ENCODE peak calls at places on chromosomes 2 and 18, in ten cellular contexts. One of them, this sample, is unnamed.

GRCh38 chr2:88842656-88843055 is 151.2 kb downstream of the RPIA start:
- DNase-seq in tibial artery: no peak
- DNase-seq in right atrium auricular region: no peak
- DNase-seq in OCI-LY7: peak; percentile 54
- DNase-seq in transverse colon: no peak
- DNase-seq in upper lobe of left lung: no peak
- DNase-seq in WERI-Rb-1: no peak
- DNase-seq in neural progenitor cell: no peak
- DNase-seq in thoracic aorta: no peak
- DNase-seq in CD4-positive, alpha-beta T cell: no peak
- DNase-seq in this sample: no peak

GRCh38 chr18:58225101-58225500 is 181.1 kb downstream of the NEDD4L start:
- DNase-seq in tibial artery: no peak
- DNase-seq in right atrium auricular region: no peak
- DNase-seq in OCI-LY7: no peak
- DNase-seq in transverse colon: no peak
- DNase-seq in upper lobe of left lung: no peak
- DNase-seq in WERI-Rb-1: no peak
- DNase-seq in neural progenitor cell: no peak
- DNase-seq in thoracic aorta: no peak
- DNase-seq in CD4-positive, alpha-beta T cell: no peak
- DNase-seq in this sample: no peak

GRCh38 chr18:1585881-1586488 is 681.3 kb downstream of the ADCYAP1 start:
- DNase-seq in tibial artery: no peak
- DNase-seq in right atrium auricular region: no peak
- DNase-seq in OCI-LY7: peak; percentile 38
- DNase-seq in transverse colon: no peak
- DNase-seq in upper lobe of left lung: no peak
- DNase-seq in WERI-Rb-1: no peak
- DNase-seq in neural progenitor cell: peak; percentile 50
- DNase-seq in thoracic aorta: no peak
- DNase-seq in CD4-positive, alpha-beta T cell: no peak
- DNase-seq in this sample: no peak

GRCh38 chr18:57249109-57249508 is 102.2 kb downstream of the BOD1L2 start:
- DNase-seq in tibial artery: no peak
- DNase-seq in right atrium auricular region: no peak
- DNase-seq in OCI-LY7: no peak
- DNase-seq in transverse colon: no peak
- DNase-seq in upper lobe of left lung: no peak
- DNase-seq in WERI-Rb-1: no peak
- DNase-seq in neural progenitor cell: peak; percentile 62
- DNase-seq in thoracic aorta: no peak
- DNase-seq in CD4-positive, alpha-beta T cell: no peak
- DNase-seq in this sample: no peak

GRCh38 chr18:65091737-65092329 is 659.0 kb upstream of the CDH7 start:
- DNase-seq in tibial artery: no peak
- DNase-seq in right atrium auricular region: no peak
- DNase-seq in OCI-LY7: peak; percentile 28
- DNase-seq in transverse colon: no peak
- DNase-seq in upper lobe of left lung: no peak
- DNase-seq in WERI-Rb-1: peak; percentile 2
- DNase-seq in neural progenitor cell: peak; percentile 74
- DNase-seq in thoracic aorta: no peak
- DNase-seq in CD4-positive, alpha-beta T cell: no peak
- DNase-seq in this sample: no peak

GRCh38 chr2:41621578-41621977 is 426.2 kb upstream of the PKDCC start:
- DNase-seq in tibial artery: no peak
- DNase-seq in right atrium auricular region: no peak
- DNase-seq in OCI-LY7: no peak
- DNase-seq in transverse colon: no peak
- DNase-seq in upper lobe of left lung: no peak
- DNase-seq in WERI-Rb-1: no peak
- DNase-seq in neural progenitor cell: no peak
- DNase-seq in thoracic aorta: no peak
- DNase-seq in CD4-positive, alpha-beta T cell: no peak
- DNase-seq in this sample: no peak

GRCh38 chr2:20803974-20804373 is 18.9 kb downstream of the LDAH start:
- DNase-seq in tibial artery: no peak
- DNase-seq in right atrium auricular region: no peak
- DNase-seq in OCI-LY7: no peak
- DNase-seq in transverse colon: no peak
- DNase-seq in upper lobe of left lung: no peak
- DNase-seq in WERI-Rb-1: no peak
- DNase-seq in neural progenitor cell: no peak
- DNase-seq in thoracic aorta: no peak
- DNase-seq in CD4-positive, alpha-beta T cell: no peak
- DNase-seq in this sample: no peak

GRCh38 chr2:55840460-55840859 is 83.1 kb downstream of the EFEMP1 start:
- DNase-seq in tibial artery: no peak
- DNase-seq in right atrium auricular region: no peak
- DNase-seq in OCI-LY7: no peak
- DNase-seq in transverse colon: no peak
- DNase-seq in upper lobe of left lung: no peak
- DNase-seq in WERI-Rb-1: no peak
- DNase-seq in neural progenitor cell: no peak
- DNase-seq in thoracic aorta: no peak
- DNase-seq in CD4-positive, alpha-beta T cell: no peak
- DNase-seq in this sample: no peak

GRCh38 chr2:224569654-224570053 is 15.5 kb downstream of the CUL3 start:
- DNase-seq in tibial artery: no peak
- DNase-seq in right atrium auricular region: no peak
- DNase-seq in OCI-LY7: no peak
- DNase-seq in transverse colon: no peak
- DNase-seq in upper lobe of left lung: no peak
- DNase-seq in WERI-Rb-1: no peak
- DNase-seq in neural progenitor cell: no peak
- DNase-seq in thoracic aorta: no peak
- DNase-seq in CD4-positive, alpha-beta T cell: no peak
- DNase-seq in this sample: no peak

GRCh38 chr2:288002-288742 is at the start of gene ALKAL2:
- DNase-seq in tibial artery: no peak
- DNase-seq in right atrium auricular region: no peak
- DNase-seq in OCI-LY7: no peak
- DNase-seq in transverse colon: peak; percentile 8
- DNase-seq in upper lobe of left lung: no peak
- DNase-seq in WERI-Rb-1: no peak
- DNase-seq in neural progenitor cell: peak; percentile 66
- DNase-seq in thoracic aorta: no peak
- DNase-seq in CD4-positive, alpha-beta T cell: no peak
- DNase-seq in this sample: no peak

GRCh38 chr2:74017181-74017580 is 32.5 kb downstream of the TET3 start:
- DNase-seq in tibial artery: no peak
- DNase-seq in right atrium auricular region: no peak
- DNase-seq in OCI-LY7: no peak
- DNase-seq in transverse colon: no peak
- DNase-seq in upper lobe of left lung: no peak
- DNase-seq in WERI-Rb-1: no peak
- DNase-seq in neural progenitor cell: no peak
- DNase-seq in thoracic aorta: no peak
- DNase-seq in CD4-positive, alpha-beta T cell: no peak
- DNase-seq in this sample: no peak

GRCh38 chr2:38596229-38596628 is 6.5 kb downstream of the HNRNPLL start:
- DNase-seq in tibial artery: no peak
- DNase-seq in right atrium auricular region: no peak
- DNase-seq in OCI-LY7: no peak
- DNase-seq in transverse colon: no peak
- DNase-seq in upper lobe of left lung: no peak
- DNase-seq in WERI-Rb-1: no peak
- DNase-seq in neural progenitor cell: no peak
- DNase-seq in thoracic aorta: no peak
- DNase-seq in CD4-positive, alpha-beta T cell: no peak
- DNase-seq in this sample: no peak
- TF ChIP-seq CTCF in tibial artery: no peak
- TF ChIP-seq CTCF in right atrium auricular region: no peak
- TF ChIP-seq CTCF in OCI-LY7: no peak
- TF ChIP-seq CTCF in transverse colon: no peak
- TF ChIP-seq CTCF in upper lobe of left lung: no peak
- TF ChIP-seq CTCF in WERI-Rb-1: no peak
- TF ChIP-seq CTCF in neural progenitor cell: no peak
- TF ChIP-seq CTCF in thoracic aorta: no peak
- TF ChIP-seq CTCF in CD4-positive, alpha-beta T cell: no peak
- TF ChIP-seq CTCF in this sample: no peak

DNA sequence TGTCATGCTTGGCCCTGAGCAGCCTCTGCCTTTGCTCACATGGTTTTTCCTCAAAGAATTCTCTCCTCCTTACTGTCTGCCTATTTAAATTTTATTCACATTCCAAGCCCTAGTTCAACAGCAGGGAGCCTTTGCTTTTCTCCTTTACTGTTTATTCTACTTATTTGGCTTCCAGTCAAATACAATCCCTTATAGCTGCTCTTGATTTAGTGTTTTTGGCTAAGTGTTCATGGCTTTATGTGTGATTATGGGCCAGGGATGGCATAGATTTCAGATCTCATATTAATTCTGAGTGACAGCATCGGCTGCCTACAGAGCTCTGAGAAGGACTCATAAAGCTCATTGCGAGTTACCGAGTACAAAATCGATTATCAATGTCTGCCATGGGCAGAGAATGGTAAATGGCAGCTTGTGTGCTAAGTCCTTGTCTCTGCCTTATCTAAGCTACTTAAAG is 106.7 kb downstream of the METTL8 start:
- DNase-seq in tibial artery: no peak
- DNase-seq in right atrium auricular region: no peak
- DNase-seq in OCI-LY7: no peak
- DNase-seq in transverse colon: no peak
- DNase-seq in upper lobe of left lung: no peak
- DNase-seq in WERI-Rb-1: no peak
- DNase-seq in neural progenitor cell: no peak
- DNase-seq in thoracic aorta: no peak
- DNase-seq in CD4-positive, alpha-beta T cell: no peak
- DNase-seq in this sample: no peak
- H3K27ac ChIP-seq in tibial artery: no peak overlapping the region
- H3K27ac ChIP-seq in right atrium auricular region: no peak overlapping the region
- H3K27ac ChIP-seq in OCI-LY7: peak overlapping the region; percentile 100
- H3K27ac ChIP-seq in transverse colon: peak overlapping the region; percentile 11
- H3K27ac ChIP-seq in upper lobe of left lung: no peak overlapping the region
- H3K27ac ChIP-seq in WERI-Rb-1: peak overlapping the region; percentile 62
- H3K27ac ChIP-seq in neural progenitor cell: no peak overlapping the region
- H3K27ac ChIP-seq in thoracic aorta: no peak overlapping the region
- H3K27ac ChIP-seq in CD4-positive, alpha-beta T cell: peak overlapping the region; percentile 17
- H3K27ac ChIP-seq in this sample: no peak overlapping the region

DNA sequence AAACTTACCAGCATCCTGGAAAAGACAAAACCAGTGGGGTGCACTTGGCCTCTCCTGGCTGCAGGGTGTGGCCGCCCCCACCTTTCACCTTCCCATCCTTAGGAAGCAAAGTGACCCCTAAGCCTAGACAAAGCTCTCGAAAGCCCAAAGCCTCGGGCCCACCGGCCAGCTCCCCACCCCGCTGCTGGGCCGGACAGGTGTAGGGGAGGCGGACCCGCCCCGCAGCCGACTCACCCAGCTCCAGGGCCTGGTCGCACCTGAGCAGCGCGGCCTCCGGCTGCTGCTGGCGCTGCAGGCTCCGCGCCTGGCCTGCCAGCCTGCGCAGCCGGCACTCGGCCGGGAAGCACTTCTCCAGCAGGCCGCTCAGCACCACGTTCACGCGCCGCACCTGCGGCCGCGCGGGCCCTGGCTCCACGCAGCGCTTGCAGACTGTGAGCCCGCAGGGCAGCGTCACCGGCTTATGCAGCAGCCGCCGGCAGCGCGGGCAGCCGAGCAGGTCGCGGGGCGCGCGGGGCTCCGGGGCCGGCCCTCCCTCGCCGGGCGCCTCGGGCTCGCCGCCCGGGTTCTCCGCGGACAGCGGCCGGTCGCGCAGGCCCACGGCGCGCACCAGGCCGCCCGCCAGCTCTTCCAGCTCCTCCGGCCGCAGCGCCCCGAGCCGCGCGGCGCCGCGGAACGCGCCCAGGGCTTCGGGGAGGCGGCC is 970 bp downstream of the LONRF2 start:
- DNase-seq in tibial artery: no peak
- DNase-seq in right atrium auricular region: no peak
- DNase-seq in OCI-LY7: no peak
- DNase-seq in transverse colon: no peak
- DNase-seq in upper lobe of left lung: peak; percentile 65
- DNase-seq in WERI-Rb-1: peak; percentile 42
- DNase-seq in neural progenitor cell: peak; percentile 80
- DNase-seq in thoracic aorta: no peak
- DNase-seq in CD4-positive, alpha-beta T cell: no peak
- DNase-seq in this sample: no peak
- TF ChIP-seq CTCF in tibial artery: peak; percentile 28
- TF ChIP-seq CTCF in right atrium auricular region: no peak
- TF ChIP-seq CTCF in OCI-LY7: no peak
- TF ChIP-seq CTCF in transverse colon: peak; percentile 5
- TF ChIP-seq CTCF in upper lobe of left lung: peak; percentile 45
- TF ChIP-seq CTCF in WERI-Rb-1: peak; percentile 50
- TF ChIP-seq CTCF in neural progenitor cell: peak; percentile 47
- TF ChIP-seq CTCF in thoracic aorta: no peak
- TF ChIP-seq CTCF in CD4-positive, alpha-beta T cell: no peak
- TF ChIP-seq CTCF in this sample: no peak

DNA sequence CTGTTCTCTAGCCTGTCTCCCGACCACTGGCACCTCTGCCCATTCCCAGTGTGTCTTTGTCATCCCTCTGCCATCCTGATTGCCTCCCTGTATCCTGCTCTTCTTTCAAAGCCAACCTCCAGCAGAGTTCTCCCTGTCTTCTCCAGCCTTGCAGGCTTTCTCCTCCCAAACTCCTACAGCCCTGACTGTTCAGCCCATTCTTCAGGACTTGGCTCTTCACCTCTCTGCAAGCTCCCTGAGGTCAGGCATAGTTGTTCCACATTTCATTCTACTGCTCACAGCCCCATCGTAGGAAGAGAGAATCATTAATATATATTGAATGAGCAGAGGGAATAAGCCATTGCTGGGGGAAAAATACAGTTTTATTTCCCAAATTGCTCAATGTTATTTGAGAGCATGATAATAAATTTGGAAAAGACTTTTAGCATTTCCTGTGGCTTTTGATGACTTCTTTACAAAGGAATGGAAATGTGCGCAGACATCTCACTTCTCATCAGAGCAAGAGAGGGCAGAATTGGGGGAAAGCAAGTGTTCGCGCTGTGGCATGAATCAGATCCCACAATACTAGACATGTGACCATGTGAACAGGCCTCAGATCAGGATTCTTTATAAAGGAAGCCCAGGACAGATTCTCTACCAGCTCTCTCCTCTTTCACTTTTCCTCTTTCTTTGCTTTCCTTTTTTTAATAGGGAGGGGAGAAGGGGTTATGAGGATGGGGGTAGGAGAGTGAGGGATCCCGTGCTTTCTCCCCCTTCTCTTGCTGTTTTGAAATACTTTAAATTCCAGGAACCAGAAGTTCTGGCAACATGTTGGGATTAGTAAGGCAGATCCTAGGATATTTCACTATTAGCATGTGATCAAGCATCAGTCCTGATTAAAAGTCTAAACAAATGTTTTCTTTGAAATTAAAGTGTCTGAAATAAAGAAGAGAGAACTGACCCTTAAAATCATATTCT is 37.5 kb downstream of the EPAS1 start:
- DNase-seq in tibial artery: no peak
- DNase-seq in right atrium auricular region: no peak
- DNase-seq in OCI-LY7: no peak
- DNase-seq in transverse colon: no peak
- DNase-seq in upper lobe of left lung: no peak
- DNase-seq in WERI-Rb-1: no peak
- DNase-seq in neural progenitor cell: no peak
- DNase-seq in thoracic aorta: no peak
- DNase-seq in CD4-positive, alpha-beta T cell: no peak
- DNase-seq in this sample: no peak
- H3K27ac ChIP-seq in tibial artery: peak overlapping the region; percentile 84
- H3K27ac ChIP-seq in right atrium auricular region: peak overlapping the region; percentile 89
- H3K27ac ChIP-seq in OCI-LY7: no peak overlapping the region
- H3K27ac ChIP-seq in transverse colon: peak overlapping the region; percentile 88
- H3K27ac ChIP-seq in upper lobe of left lung: peak overlapping the region; percentile 83
- H3K27ac ChIP-seq in WERI-Rb-1: no peak overlapping the region
- H3K27ac ChIP-seq in neural progenitor cell: no peak overlapping the region
- H3K27ac ChIP-seq in thoracic aorta: peak overlapping the region; percentile 91
- H3K27ac ChIP-seq in CD4-positive, alpha-beta T cell: no peak overlapping the region
- H3K27ac ChIP-seq in this sample: peak overlapping the region; percentile 92

GRCh38 chr2:25129901-25130520 is 38.4 kb downstream of the POMC start:
- DNase-seq in tibial artery: no peak
- DNase-seq in right atrium auricular region: no peak
- DNase-seq in OCI-LY7: no peak
- DNase-seq in transverse colon: no peak
- DNase-seq in upper lobe of left lung: no peak
- DNase-seq in WERI-Rb-1: no peak
- DNase-seq in neural progenitor cell: no peak
- DNase-seq in thoracic aorta: no peak
- DNase-seq in CD4-positive, alpha-beta T cell: no peak
- DNase-seq in this sample: no peak
- TF ChIP-seq CTCF in tibial artery: no peak
- TF ChIP-seq CTCF in right atrium auricular region: no peak
- TF ChIP-seq CTCF in OCI-LY7: peak; percentile 5
- TF ChIP-seq CTCF in transverse colon: no peak
- TF ChIP-seq CTCF in upper lobe of left lung: no peak
- TF ChIP-seq CTCF in WERI-Rb-1: peak; percentile 16
- TF ChIP-seq CTCF in neural progenitor cell: no peak
- TF ChIP-seq CTCF in thoracic aorta: no peak
- TF ChIP-seq CTCF in CD4-positive, alpha-beta T cell: no peak
- TF ChIP-seq CTCF in this sample: no peak

This sample was measured in Peyer's patch.